ENCODE peak calls at places on chromosomes 16 and 17, in seven cellular contexts. Q is HepG2, H is cardiac muscle cell, S is stomach, Y is heart right ventricle, W is PC-3, P is body of pancreas. V is an unnamed sample.

GRCh38 chr16:56192971-56193936 is 2.0 kb downstream of the GNAO1 start:
- DNase-seq in H (peak; percentile 64), Q (no peak), S (no peak), P (no peak), Y (no peak), W (no peak), V (no peak)

GRCh38 chr16:58024673-58025350 is 742 bp upstream of the MMP15 start:
- DNase-seq in P (peak; percentile 84), W (no peak), S (peak; percentile 94), Q (peak; percentile 92), Y (peak; percentile 52), H (peak; percentile 52), V (no peak)

GRCh38 chr17:43570518-43570928 is 24.4 kb upstream of the ETV4 start:
- DNase-seq in W (peak; percentile 91), S (no peak), P (no peak), Q (no peak), H (no peak), Y (no peak), V (no peak)

GRCh38 chr17:41451154-41451728 is 10.5 kb upstream of the KRT38 start:
- DNase-seq in S (no peak), P (no peak), H (no peak), Y (no peak), W (peak; percentile 5), Q (no peak), V (no peak)

GRCh38 chr16:82832861-82833260 is 206.1 kb downstream of the CDH13 start:
- DNase-seq in H (no peak), S (no peak), P (no peak), W (no peak), Y (no peak), Q (no peak), V (no peak)

GRCh38 chr16:83652898-83653297 is 154.9 kb upstream of the HSBP1 start:
- DNase-seq in Y (no peak), Q (no peak), H (no peak), S (no peak), W (no peak), P (no peak), V (no peak)

GRCh38 chr16:66131895-66132294 is 234.6 kb upstream of the CDH5 start:
- DNase-seq in S (no peak), H (no peak), Q (no peak), P (no peak), Y (no peak), W (peak; percentile 38), V (peak; percentile 51)

GRCh38 chr16:50721549-50722409 is 20.1 kb upstream of the CYLD start:
- DNase-seq in P (peak; percentile 56), Y (no peak), H (no peak), Q (no peak), W (peak; percentile 57), S (no peak), V (no peak)

GRCh38 chr17:57109393-57110151 is 24.5 kb downstream of the AKAP1 start:
- DNase-seq in Y (peak; percentile 67), H (peak; percentile 40), P (no peak), W (no peak), S (no peak), Q (no peak), V (no peak)

DNA sequence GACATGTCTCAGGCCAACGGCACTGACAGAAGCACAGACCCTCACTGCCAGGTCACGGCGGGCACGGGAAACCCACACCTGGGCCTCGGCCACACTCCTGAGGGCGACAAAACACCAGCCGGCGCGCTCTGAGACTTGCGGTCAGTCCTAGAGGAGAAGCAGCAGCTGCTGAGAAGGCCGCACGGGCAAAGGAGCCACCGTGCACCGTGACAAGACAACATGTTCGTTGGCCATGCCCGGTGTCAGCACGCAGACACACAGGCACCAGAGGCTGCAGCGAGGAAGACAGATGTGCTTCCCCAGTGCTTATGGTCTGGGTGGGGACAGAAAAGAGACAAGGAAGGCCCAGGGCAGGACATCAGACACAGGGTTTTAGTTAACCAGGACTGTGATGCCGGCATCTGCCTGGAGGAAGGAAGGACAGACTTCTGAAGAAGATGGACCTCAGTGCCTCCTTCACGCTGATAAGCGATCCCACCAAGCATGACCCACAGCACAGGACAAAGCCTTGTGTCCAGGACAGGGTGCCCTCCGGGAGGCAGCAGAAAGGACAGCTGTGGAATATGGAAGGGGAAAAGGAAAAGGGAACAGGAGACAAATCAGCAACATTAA is 84.0 kb downstream of the ANKRD11 start:
- DNase-seq in H (no peak), Q (no peak), S (no peak), W (no peak), Y (no peak), P (peak; percentile 51), V (peak; percentile 68)
- H3K4me1 ChIP-seq in H (peaks cover 40% of the 10 kb centered on the region), Q (peaks cover 85% of the 10 kb centered on the region), S (peaks cover 66% of the 10 kb centered on the region), W (no peaks in the 10 kb centered on the region), Y (peaks cover 85% of the 10 kb centered on the region), P (peaks cover 85% of the 10 kb centered on the region), V (peaks cover 26% of the 10 kb centered on the region)

GRCh38 chr17:11628831-11629230 is 30.6 kb downstream of the DNAH9 start:
- DNase-seq in Y (no peak), H (no peak), Q (no peak), S (no peak), P (no peak), W (no peak), V (no peak)

GRCh38 chr17:11625878-11626277 is 27.6 kb downstream of the DNAH9 start:
- DNase-seq in Q (no peak), S (no peak), P (no peak), H (no peak), W (no peak), Y (no peak), V (no peak)

GRCh38 chr17:11627301-11627700 is 29.0 kb downstream of the DNAH9 start:
- DNase-seq in Q (no peak), P (no peak), W (no peak), S (no peak), H (no peak), Y (no peak), V (no peak)

GRCh38 chr17:11624968-11625367 is 26.7 kb downstream of the DNAH9 start:
- DNase-seq in Q (no peak), S (no peak), Y (no peak), H (no peak), W (no peak), P (no peak), V (no peak)

DNA sequence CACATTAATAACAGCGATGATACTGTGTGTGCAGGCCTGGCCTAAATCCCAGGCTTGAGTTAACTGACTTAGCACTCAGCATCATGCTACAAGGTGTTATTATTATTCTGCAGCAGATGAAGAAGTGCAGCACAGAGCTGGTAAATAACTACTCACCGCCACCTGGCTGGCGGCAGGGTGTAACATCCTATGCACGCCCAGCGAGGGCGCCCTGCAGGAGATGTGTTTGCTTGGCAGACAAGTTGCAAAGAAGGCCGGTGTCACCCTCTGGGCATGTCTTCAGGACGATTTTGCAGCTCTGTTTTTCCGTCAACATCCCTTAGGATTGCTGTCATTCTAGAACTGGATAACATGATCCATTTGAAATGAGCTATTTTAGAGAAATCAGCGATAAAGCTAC is 30.1 kb downstream of the DNAH9 start:
- DNase-seq in P (no peak), S (no peak), Q (no peak), W (no peak), H (peak; percentile 12), Y (no peak), V (no peak)
- H3K4me1 ChIP-seq in P (no peaks in the 10 kb centered on the region), S (no peaks in the 10 kb centered on the region), Q (no peaks in the 10 kb centered on the region), W (no peaks in the 10 kb centered on the region), H (no peaks in the 10 kb centered on the region), Y (no peaks in the 10 kb centered on the region), V (no peaks in the 10 kb centered on the region)

GRCh38 chr17:8965394-8966168 is at the start of gene PIK3R5:
- DNase-seq in W (no peak), H (peak; percentile 19), P (peak; percentile 66), Y (peak; percentile 63), S (peak; percentile 65), Q (no peak), V (no peak)
- H3K4me1 ChIP-seq in W (no peaks in the 10 kb centered on the region), H (no peaks in the 10 kb centered on the region), P (peaks cover 9% of the 10 kb centered on the region), Y (no peaks in the 10 kb centered on the region), S (peaks cover 7% of the 10 kb centered on the region), Q (no peaks in the 10 kb centered on the region), V (no peaks in the 10 kb centered on the region)

DNA sequence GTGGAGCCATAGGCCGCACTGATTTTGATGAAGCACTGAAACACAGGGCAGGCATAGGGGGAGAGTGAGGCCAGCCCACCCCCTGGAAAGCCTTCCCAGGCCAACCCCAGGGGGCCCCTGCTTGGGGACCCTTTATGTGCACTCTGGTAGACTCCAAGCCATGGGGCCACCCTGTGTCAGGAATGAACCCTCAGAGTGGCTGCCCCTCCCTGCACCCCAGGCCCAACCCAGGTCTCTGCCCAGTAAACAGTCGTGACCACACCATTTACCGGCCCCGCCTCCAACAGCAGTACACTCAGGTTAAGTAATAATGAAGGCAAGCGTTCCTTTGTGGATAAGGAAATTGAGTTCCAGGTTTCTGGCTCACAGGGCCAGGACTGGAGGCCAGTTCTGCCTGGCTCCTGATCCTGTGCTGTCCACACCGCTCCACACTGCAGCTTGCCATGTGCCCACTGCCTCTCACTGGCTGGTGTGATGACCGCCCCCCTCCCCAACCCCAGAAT is 13.5 kb downstream of the PIMREG start:
- DNase-seq in S (peak; percentile 62), Q (peak; percentile 12), H (no peak), P (no peak), Y (no peak), W (no peak), V (no peak)
- H3K4me1 ChIP-seq in S (peaks cover 25% of the 10 kb centered on the region), Q (peaks cover 25% of the 10 kb centered on the region), H (peaks cover 10% of the 10 kb centered on the region), P (no peaks in the 10 kb centered on the region), Y (peaks cover 23% of the 10 kb centered on the region), W (peaks cover 9% of the 10 kb centered on the region), V (no peaks in the 10 kb centered on the region)

GRCh38 chr17:29615048-29615385 is 7.7 kb downstream of the CORO6 start:
- DNase-seq in P (peak; percentile 51), S (no peak), W (no peak), Q (no peak), H (no peak), Y (no peak), V (no peak)

GRCh38 chr17:29613856-29614255 is 8.9 kb downstream of the CORO6 start:
- DNase-seq in W (no peak), S (no peak), Q (no peak), Y (no peak), P (no peak), H (no peak), V (no peak)

GRCh38 chr17:29613371-29613837 is 9.3 kb downstream of the CORO6 start:
- DNase-seq in P (peak; percentile 92), Y (peak; percentile 98), W (no peak), S (peak; percentile 93), H (peak; percentile 90), Q (peak; percentile 77), V (no peak)

GRCh38 chr17:29615492-29616299 is 7.0 kb downstream of the CORO6 start:
- DNase-seq in Y (peak; percentile 86), S (peak; percentile 92), Q (peak; percentile 72), W (peak; percentile 76), P (peak; percentile 89), H (peak; percentile 89), V (no peak)

DNA sequence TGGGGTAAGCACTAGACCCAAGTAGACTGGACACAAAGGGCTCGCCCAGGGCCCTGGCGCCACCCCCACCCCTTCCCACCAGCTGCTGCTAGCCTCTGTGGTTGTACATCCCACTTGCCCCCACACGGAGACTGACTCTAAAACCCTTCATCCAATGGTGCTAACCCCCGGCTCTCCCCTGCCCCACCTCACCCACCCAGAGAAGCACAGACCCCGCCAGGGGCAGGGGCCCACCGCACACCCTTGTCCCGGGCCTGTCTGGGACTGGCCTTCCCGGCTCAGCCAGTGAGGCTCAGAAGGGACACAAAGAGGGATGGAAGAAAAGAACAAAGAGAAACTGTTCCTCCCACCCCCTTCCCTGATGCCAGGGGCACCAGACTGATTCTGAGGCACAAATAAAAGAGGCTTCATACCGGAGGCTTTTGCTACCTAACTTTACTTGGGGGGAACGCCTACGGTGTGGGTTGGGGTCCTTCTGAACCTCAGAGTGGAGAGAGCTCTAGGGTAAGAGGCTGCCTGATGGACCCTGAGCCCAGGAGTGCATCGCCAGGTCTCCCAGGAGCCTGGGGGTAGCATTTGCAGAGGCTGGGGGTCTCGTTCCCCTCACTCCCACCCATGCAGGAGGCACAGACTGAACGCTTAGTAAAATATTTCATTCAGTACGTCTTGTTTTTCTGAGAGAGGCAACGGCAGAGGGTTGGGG is 8.2 kb downstream of the CORO6 start:
- DNase-seq in S (no peak), H (no peak), Q (no peak), P (no peak), W (no peak), Y (no peak), V (no peak)
- H3K4me1 ChIP-seq in S (peaks cover 60% of the 10 kb centered on the region), H (peaks cover 22% of the 10 kb centered on the region), Q (peaks cover 51% of the 10 kb centered on the region), P (peaks cover 57% of the 10 kb centered on the region), W (peaks cover 16% of the 10 kb centered on the region), Y (peaks cover 69% of the 10 kb centered on the region), V (peaks cover under 1% of the 10 kb centered on the region)

V was measured in SJCRH30.